ENCODE peak calls at places on chromosomes 3 and 15, in nine cellular contexts. Y, L, C, T, B, A, E, U and V are unnamed samples.

GRCh38 chr3:180280601-180281000 is 243.9 kb upstream of the PEX5L start:
- DNase-seq in T (no peak), U (no peak), B (no peak), E (no peak), Y (no peak), C (no peak), A (peak; percentile 51), L (no peak), V (no peak)

GRCh38 chr3:114154321-114154821 is 24.5 kb downstream of the DRD3 start:
- DNase-seq in L (no peak), B (no peak), A (no peak), T (no peak), Y (peak; percentile 57), U (no peak), E (peak; percentile 56), C (no peak), V (no peak)

GRCh38 chr3:126696701-126697267 is 7.3 kb upstream of the CHCHD6 start:
- DNase-seq in T (no peak), U (no peak), L (no peak), A (no peak), C (no peak), B (no peak), Y (no peak), E (no peak), V (no peak)

GRCh38 chr15:34621675-34622074 is 38.2 kb upstream of the GOLGA8B start:
- DNase-seq in Y (no peak), A (peak; percentile 20), T (no peak), E (peak; percentile 3), L (no peak), B (no peak), U (no peak), C (peak; percentile 62), V (no peak)

GRCh38 chr3:37492977-37493471 is 318.6 kb upstream of the LRRFIP2 start:
- DNase-seq in E (peak; percentile 36), C (peak; percentile 12), L (no peak), T (no peak), Y (no peak), B (no peak), A (peak; percentile 35), U (no peak), V (no peak)

GRCh38 chr3:150359381-150359780 is 48.7 kb upstream of the TSC22D2 start:
- DNase-seq in C (peak; percentile 75), Y (no peak), L (no peak), T (no peak), E (no peak), B (no peak), A (no peak), U (no peak), V (no peak)

GRCh38 chr3:41267975-41268640 is 68.8 kb downstream of the CTNNB1 start:
- DNase-seq in U (no peak), E (no peak), L (no peak), B (no peak), T (no peak), Y (peak; percentile 50), A (peak; percentile 95), C (peak; percentile 98), V (no peak)

GRCh38 chr15:41501191-41501917 is 7.7 kb downstream of the ITPKA start:
- DNase-seq in B (no peak), Y (peak; percentile 52), C (no peak), A (no peak), T (no peak), U (no peak), L (no peak), E (no peak), V (no peak)

GRCh38 chr15:73809728-73810501 is 56.8 kb upstream of the INSYN1 start:
- DNase-seq in E (no peak), B (no peak), C (no peak), T (no peak), Y (no peak), A (peak; percentile 25), L (no peak), U (no peak), V (no peak)

GRCh38 chr3:126288314-126288713 is 68.9 kb downstream of the KLF15 start:
- DNase-seq in L (no peak), U (no peak), E (no peak), B (no peak), C (no peak), A (no peak), T (peak; percentile 79), Y (no peak), V (no peak)

GRCh38 chr3:107817076-107817475 is 273.8 kb downstream of the CD47 start:
- DNase-seq in L (no peak), T (no peak), C (no peak), A (no peak), Y (no peak), U (no peak), E (no peak), B (no peak), V (no peak)

GRCh38 chr3:149450281-149450680 is 24.2 kb upstream of the TM4SF4 start:
- DNase-seq in A (no peak), T (no peak), B (no peak), U (no peak), Y (no peak), C (peak; percentile 52), E (no peak), L (no peak), V (no peak)

GRCh38 chr3:43243590-43244587 is 42.5 kb upstream of the SNRK start:
- DNase-seq in Y (no peak), E (no peak), B (no peak), C (no peak), A (no peak), U (no peak), T (no peak), L (no peak), V (no peak)

GRCh38 chr3:21752749-21753347 is 1.8 kb upstream of the ZNF385D start:
- DNase-seq in E (no peak), C (peak; percentile 86), T (no peak), B (no peak), L (no peak), U (no peak), Y (peak; percentile 49), A (peak; percentile 63), V (no peak)

GRCh38 chr3:73080201-73080966 is 18.9 kb downstream of the EBLN2 start:
- DNase-seq in Y (no peak), B (no peak), E (no peak), L (no peak), A (no peak), T (no peak), U (no peak), C (no peak), V (no peak)

GRCh38 chr3:50204804-50205718 is at the start of gene SLC38A3:
- DNase-seq in T (no peak), A (no peak), L (no peak), Y (peak; percentile 97), E (no peak), B (no peak), U (no peak), C (no peak), V (no peak)

GRCh38 chr15:40909662-40910625 is 15.7 kb downstream of the VPS18 start:
- DNase-seq in Y (no peak), E (no peak), B (no peak), L (no peak), A (no peak), T (no peak), U (no peak), C (peak; percentile 34), V (no peak)

GRCh38 chr3:10242182-10243065 is 5.8 kb upstream of the TATDN2 start:
- DNase-seq in L (peak; percentile 36), E (no peak), A (no peak), T (no peak), B (peak; percentile 72), U (no peak), Y (no peak), C (peak; percentile 77), V (peak; percentile 64)

GRCh38 chr3:2714856-2715255 is 395.3 kb downstream of the IL5RA start:
- DNase-seq in B (no peak), E (no peak), A (no peak), Y (no peak), T (no peak), C (no peak), L (no peak), U (no peak), V (no peak)

GRCh38 chr3:168596175-168596574 is 500.5 kb upstream of the GOLIM4 start:
- DNase-seq in Y (no peak), T (no peak), C (no peak), U (no peak), A (no peak), B (no peak), E (no peak), L (no peak), V (peak; percentile 10)

GRCh38 chr3:170610321-170610884 is 24.5 kb upstream of the SLC7A14 start:
- DNase-seq in Y (no peak), A (no peak), L (no peak), C (no peak), B (no peak), T (no peak), E (no peak), U (no peak), V (no peak)

GRCh38 chr3:177563381-177563780 is 366.1 kb upstream of the TBL1XR1 start:
- DNase-seq in E (no peak), L (no peak), B (no peak), A (no peak), C (peak; percentile 78), T (no peak), Y (no peak), U (no peak), V (no peak)

GRCh38 chr3:160400631-160401150 is 1.2 kb downstream of the SMC4 start:
- DNase-seq in C (no peak), E (peak; percentile 50), L (peak; percentile 27), B (peak; percentile 29), T (peak; percentile 59), A (peak; percentile 21), U (no peak), Y (peak; percentile 20), V (peak; percentile 24)

GRCh38 chr3:114899186-114899931 is 247.7 kb downstream of the ZBTB20 start:
- DNase-seq in A (peak; percentile 2), E (peak; percentile 98), B (no peak), T (no peak), Y (peak; percentile 32), L (peak; percentile 34), U (no peak), C (no peak), V (peak; percentile 48)

GRCh38 chr3:72888546-72889309 is 882 bp downstream of the GXYLT2 start:
- DNase-seq in L (peak; percentile 38), A (peak; percentile 23), Y (peak; percentile 40), C (peak; percentile 46), B (no peak), E (peak; percentile 51), T (peak; percentile 63), U (no peak), V (no peak)

GRCh38 chr3:128804017-128804816 is 75.2 kb upstream of the ACAD9 start:
- DNase-seq in T (no peak), A (no peak), U (no peak), L (no peak), B (peak; percentile 64), C (peak; percentile 61), Y (no peak), E (no peak), V (peak; percentile 69)

GRCh38 chr3:121834079-121834730 is 655 bp downstream of the IQCB1 start:
- DNase-seq in U (no peak), L (peak; percentile 30), Y (peak; percentile 40), T (no peak), C (peak; percentile 22), B (no peak), E (peak; percentile 49), A (peak; percentile 37), V (peak; percentile 31)

GRCh38 chr3:103388214-103388613 is 953.4 kb downstream of the ZPLD1 start:
- DNase-seq in U (no peak), L (no peak), E (no peak), T (no peak), C (peak; percentile 51), Y (no peak), A (no peak), B (no peak), V (no peak)